ENCODE peak calls at places on chromosomes 13 and 19, in nine cellular contexts. P, Q, N, F, E, O, J, H and S are unnamed samples.

GRCh38 chr13:111917901-111918300 is 149.0 kb upstream of the SOX1 start:
- DNase-seq in E (no peak), H (no peak), N (no peak), J (no peak), Q (no peak), O (no peak), P (peak; percentile 18), F (no peak), S (no peak)

GRCh38 chr19:4089400-4089908 is 22.8 kb upstream of the ZBTB7A start:
- DNase-seq in J (peak; percentile 36), Q (no peak), N (no peak), P (no peak), O (no peak), H (no peak), E (no peak), F (no peak), S (no peak)

GRCh38 chr13:19845758-19846157 is 17.7 kb downstream of the ZMYM5 start:
- DNase-seq in N (no peak), H (peak; percentile 76), Q (peak; percentile 98), P (no peak), E (peak; percentile 98), F (peak; percentile 97), O (peak; percentile 72), J (no peak), S (peak; percentile 97)

GRCh38 chr19:3710265-3710812 is 2.2 kb downstream of the TJP3 start:
- DNase-seq in P (peak; percentile 63), N (no peak), J (peak; percentile 68), Q (peak; percentile 40), F (peak; percentile 64), E (no peak), O (peak; percentile 90), H (peak; percentile 93), S (peak; percentile 80)

GRCh38 chr19:7902796-7903243 is 857 bp upstream of the MAP2K7 start:
- DNase-seq in E (no peak), H (no peak), P (no peak), Q (no peak), O (no peak), F (no peak), N (no peak), J (no peak), S (peak; percentile 89)

GRCh38 chr13:105814219-105814901 is 721.1 kb downstream of the EFNB2 start:
- DNase-seq in E (peak; percentile 9), J (no peak), N (no peak), Q (peak; percentile 36), F (peak; percentile 95), P (no peak), O (no peak), H (no peak), S (no peak)

GRCh38 chr13:51317262-51317661 is 22.2 kb upstream of the SERPINE3 start:
- DNase-seq in F (peak; percentile 20), O (no peak), J (no peak), E (peak; percentile 71), H (peak; percentile 13), P (no peak), N (no peak), Q (peak; percentile 72), S (peak; percentile 88)

GRCh38 chr13:27375686-27376326 is 48.6 kb upstream of the GTF3A start:
- DNase-seq in O (peak; percentile 78), J (peak; percentile 93), Q (peak; percentile 52), F (peak; percentile 19), E (peak; percentile 39), P (peak; percentile 80), H (peak; percentile 59), N (peak; percentile 58), S (peak; percentile 85)

GRCh38 chr13:80379245-80379644 is 38.3 kb upstream of the SPRY2 start:
- DNase-seq in J (no peak), E (peak; percentile 48), F (peak; percentile 63), Q (peak; percentile 59), N (no peak), O (peak; percentile 14), P (no peak), H (peak; percentile 49), S (no peak)

GRCh38 chr13:50365300-50365682 is 350.0 kb downstream of the KCNRG start:
- DNase-seq in E (no peak), N (peak; percentile 48), H (no peak), O (no peak), J (no peak), F (no peak), P (no peak), Q (no peak), S (no peak)

GRCh38 chr13:90375851-90376250 is 971.6 kb upstream of the MIR17HG start:
- DNase-seq in Q (peak; percentile 30), H (peak; percentile 1), J (no peak), F (no peak), N (no peak), E (peak; percentile 24), P (no peak), O (no peak), S (no peak)

GRCh38 chr19:55146648-55147218 is 2.3 kb downstream of the TNNT1 start:
- DNase-seq in J (peak; percentile 96), Q (no peak), F (no peak), E (no peak), H (peak; percentile 85), P (peak; percentile 95), O (peak; percentile 44), N (peak; percentile 42), S (peak; percentile 64)

GRCh38 chr13:57673197-57673596 is 41.7 kb downstream of the PCDH17 start:
- DNase-seq in J (peak; percentile 35), N (no peak), H (no peak), E (no peak), O (peak; percentile 3), F (no peak), Q (no peak), P (no peak), S (no peak)

GRCh38 chr13:26961890-26962615 is 201.5 kb upstream of the GPR12 start:
- DNase-seq in H (no peak), E (no peak), O (peak; percentile 83), N (no peak), J (no peak), P (no peak), Q (no peak), F (no peak), S (no peak)

GRCh38 chr19:23436318-23436717 is 41.0 kb upstream of the ZNF91 start:
- DNase-seq in O (no peak), N (peak; percentile 32), H (no peak), J (peak; percentile 48), P (no peak), F (no peak), E (no peak), Q (no peak), S (no peak)

GRCh38 chr19:23440207-23440606 is 44.9 kb upstream of the ZNF91 start:
- DNase-seq in O (no peak), Q (no peak), H (peak; percentile 45), N (peak; percentile 24), P (peak; percentile 27), F (no peak), J (peak; percentile 74), E (no peak), S (no peak)

GRCh38 chr19:23439623-23440022 is 44.4 kb upstream of the ZNF91 start:
- DNase-seq in Q (no peak), O (no peak), F (no peak), J (peak; percentile 66), H (peak; percentile 40), P (peak; percentile 25), N (peak; percentile 22), E (no peak), S (no peak)

GRCh38 chr19:23437901-23438300 is 42.6 kb upstream of the ZNF91 start:
- DNase-seq in E (no peak), O (no peak), N (peak; percentile 11), F (no peak), P (no peak), Q (no peak), J (peak; percentile 29), H (no peak), S (no peak)

GRCh38 chr19:23436944-23437343 is 41.7 kb upstream of the ZNF91 start:
- DNase-seq in O (no peak), N (peak; percentile 39), E (no peak), H (peak; percentile 37), F (no peak), Q (no peak), J (peak; percentile 63), P (peak; percentile 28), S (no peak)
- TF ChIP-seq CTCF in O (no peak), N (peak; percentile 34), E (no peak), H (no peak), F (peak; percentile 46), Q (no peak), J (peak; percentile 26), P (no peak), S (no peak)

GRCh38 chr13:34156841-34157365 is 339.0 kb downstream of the RFC3 start:
- DNase-seq in E (peak; percentile 97), O (peak; percentile 93), F (peak; percentile 97), J (no peak), Q (peak; percentile 99), H (peak; percentile 95), N (no peak), P (peak; percentile 59), S (peak; percentile 45)
- H3K4me2 ChIP-seq in E (peak overlapping the region; percentile 81), O (peak overlapping the region; percentile 68), F (peak overlapping the region; percentile 71), J (no peak overlapping the region), Q (peak overlapping the region; percentile 72), H (peak overlapping the region; percentile 88), N (no peak overlapping the region), P (no peak overlapping the region), S (peak overlapping the region; percentile 73)

GRCh38 chr19:58278156-58279041 is at the start of gene ZNF8:
- DNase-seq in P (peak; percentile 99), H (peak; percentile 100), O (peak; percentile 99), E (peak; percentile 95), N (peak; percentile 99), Q (peak; percentile 98), F (peak; percentile 99), J (peak; percentile 99), S (peak; percentile 99)
- TF ChIP-seq CTCF in P (no peak), H (no peak), O (no peak), E (no peak), N (no peak), Q (peak; percentile 9), F (peak; percentile 16), J (no peak), S (peak; percentile 12)

GRCh38 chr13:98144501-98145350 is 1.8 kb downstream of the FARP1 start:
- DNase-seq in P (peak; percentile 41), F (peak; percentile 44), H (peak; percentile 19), J (peak; percentile 78), N (no peak), E (peak; percentile 46), O (peak; percentile 49), Q (peak; percentile 62), S (peak; percentile 91)

GRCh38 chr13:98143601-98144500 is 957 bp downstream of the FARP1 start:
- DNase-seq in O (peak; percentile 62), N (no peak), F (peak; percentile 44), J (peak; percentile 53), Q (peak; percentile 52), P (no peak), E (peak; percentile 39), H (no peak), S (peak; percentile 91)

GRCh38 chr13:98142427-98143156 is at the start of gene FARP1:
- DNase-seq in Q (peak; percentile 64), F (peak; percentile 77), O (peak; percentile 95), E (peak; percentile 41), P (peak; percentile 78), N (no peak), H (peak; percentile 54), J (peak; percentile 89), S (peak; percentile 98)

GRCh38 chr13:98141938-98142426 is 912 bp upstream of the FARP1 start:
- DNase-seq in P (peak; percentile 60), Q (no peak), N (no peak), O (peak; percentile 50), J (peak; percentile 66), E (no peak), F (no peak), H (no peak), S (no peak)

DNA sequence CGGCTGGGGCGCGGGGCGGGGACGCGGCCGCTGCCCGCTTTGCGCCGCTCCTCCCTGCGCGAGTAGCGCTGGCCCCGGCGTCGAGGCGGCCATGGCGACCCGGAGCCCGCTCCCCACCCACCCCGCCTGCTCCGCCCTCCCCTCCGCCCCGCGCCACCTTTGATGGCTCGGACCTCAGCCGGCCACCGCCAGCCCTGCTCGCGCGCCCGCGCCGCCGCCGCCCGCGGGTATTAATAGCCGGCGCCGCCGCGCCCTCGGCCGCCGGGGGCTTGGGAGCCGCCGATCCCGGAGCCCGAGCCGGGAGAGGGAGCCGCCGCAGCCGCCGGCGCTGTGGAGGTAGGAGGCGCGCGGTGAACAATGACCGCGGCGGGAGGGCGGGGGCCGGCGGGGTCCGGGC is 261 bp downstream of the FARP1 start:
- DNase-seq in O (no peak), F (no peak), E (no peak), Q (no peak), P (peak; percentile 43), N (no peak), J (no peak), H (no peak), S (no peak)
- H3K4me2 ChIP-seq in O (peak overlapping the region; percentile 83), F (peak overlapping the region; percentile 97), E (peak overlapping the region; percentile 99), Q (no peak overlapping the region), P (peak overlapping the region; percentile 78), N (no peak overlapping the region), J (peak overlapping the region; percentile 100), H (peak overlapping the region; percentile 81), S (peak overlapping the region; percentile 95)